ENCODE peak calls at places on chromosomes 16 and 17, in seven cellular contexts. D, K, Z, I, U, R and P are unnamed samples.
A peak's percentile ranks its signal among the peaks of the same experiment; 100 is the strongest.

GRCh38 chr17:7132511-7133094 is 18.0 kb upstream of the ASGR2 start:
- DNase-seq in Z (no peak), D (no peak), U (no peak), I (peak; percentile 40), R (no peak), K (no peak), P (no peak)

GRCh38 chr17:58336456-58337094 is 8.0 kb upstream of the TSPOAP1 start:
- DNase-seq in I (peak; percentile 49), Z (no peak), K (no peak), D (no peak), R (no peak), U (no peak), P (no peak)

GRCh38 chr17:63760771-63761539 is 12.4 kb downstream of the CCDC47 start:
- DNase-seq in D (no peak), U (no peak), Z (no peak), K (no peak), R (no peak), I (no peak), P (no peak)

GRCh38 chr16:24610421-24610765 is 71.0 kb downstream of the RBBP6 start:
- DNase-seq in U (peak; percentile 11), K (no peak), Z (peak; percentile 42), D (peak; percentile 78), I (peak; percentile 71), R (peak; percentile 28), P (peak; percentile 33)

GRCh38 chr17:76805319-76805718 is 62.9 kb upstream of the MGAT5B start:
- DNase-seq in D (no peak), I (peak; percentile 25), R (no peak), U (no peak), K (no peak), Z (no peak), P (no peak)

GRCh38 chr17:77736207-77736600 is 222.3 kb upstream of the TNRC6C start:
- DNase-seq in D (no peak), K (no peak), I (no peak), Z (peak; percentile 63), U (no peak), R (no peak), P (no peak)

GRCh38 chr17:32323784-32324590 is 18.0 kb downstream of the C17orf75 start:
- DNase-seq in R (no peak), U (no peak), Z (no peak), D (no peak), I (no peak), K (peak; percentile 43), P (no peak)

GRCh38 chr17:54795046-54795445 is 105.6 kb upstream of the TOM1L1 start:
- DNase-seq in I (no peak), R (no peak), K (no peak), Z (no peak), D (no peak), U (no peak), P (no peak)

GRCh38 chr17:58577696-58578095 is 63.3 kb upstream of the MTMR4 start:
- DNase-seq in K (peak; percentile 16), D (no peak), I (peak; percentile 79), Z (peak; percentile 26), R (peak; percentile 61), U (peak; percentile 60), P (peak; percentile 47)

GRCh38 chr17:63834431-63835166 is 7.1 kb upstream of the FTSJ3 start:
- DNase-seq in K (no peak), Z (no peak), D (no peak), I (peak; percentile 85), U (peak; percentile 33), R (peak; percentile 80), P (no peak)

GRCh38 chr16:26649646-26650045 is 417.1 kb upstream of the C16orf82 start:
- DNase-seq in K (no peak), D (no peak), Z (no peak), R (no peak), U (no peak), I (no peak), P (no peak)

GRCh38 chr17:4708436-4708835 is 2.0 kb upstream of the ARRB2 start:
- DNase-seq in Z (no peak), D (no peak), K (no peak), I (no peak), U (no peak), R (peak; percentile 81), P (no peak)

GRCh38 chr17:56594528-56595418 is 1.3 kb downstream of the NOG start:
- DNase-seq in Z (no peak), U (no peak), R (no peak), D (peak; percentile 76), I (no peak), K (no peak), P (no peak)

GRCh38 chr16:53704445-53704813 is 473 bp downstream of the FTO start:
- DNase-seq in Z (no peak), K (no peak), U (no peak), I (no peak), D (no peak), R (no peak), P (no peak)

GRCh38 chr17:80270104-80270503 is 9.5 kb downstream of the RNF213 start:
- DNase-seq in K (no peak), Z (no peak), U (no peak), D (no peak), R (no peak), I (no peak), P (no peak)

GRCh38 chr17:64385187-64386083 is 5.2 kb downstream of the PECAM1 start:
- DNase-seq in Z (peak; percentile 52), K (no peak), D (no peak), U (peak; percentile 69), I (peak; percentile 83), R (peak; percentile 82), P (peak; percentile 97)

GRCh38 chr17:76265624-76266243 is 586 bp downstream of the UBALD2 start:
- DNase-seq in Z (peak; percentile 50), R (peak; percentile 69), D (peak; percentile 92), I (peak; percentile 68), U (no peak), K (peak; percentile 72), P (peak; percentile 74)

GRCh38 chr17:46270032-46270431 is 24.9 kb upstream of the LRRC37A start:
- DNase-seq in U (no peak), I (no peak), K (peak; percentile 11), Z (no peak), D (no peak), R (no peak), P (no peak)

DNA sequence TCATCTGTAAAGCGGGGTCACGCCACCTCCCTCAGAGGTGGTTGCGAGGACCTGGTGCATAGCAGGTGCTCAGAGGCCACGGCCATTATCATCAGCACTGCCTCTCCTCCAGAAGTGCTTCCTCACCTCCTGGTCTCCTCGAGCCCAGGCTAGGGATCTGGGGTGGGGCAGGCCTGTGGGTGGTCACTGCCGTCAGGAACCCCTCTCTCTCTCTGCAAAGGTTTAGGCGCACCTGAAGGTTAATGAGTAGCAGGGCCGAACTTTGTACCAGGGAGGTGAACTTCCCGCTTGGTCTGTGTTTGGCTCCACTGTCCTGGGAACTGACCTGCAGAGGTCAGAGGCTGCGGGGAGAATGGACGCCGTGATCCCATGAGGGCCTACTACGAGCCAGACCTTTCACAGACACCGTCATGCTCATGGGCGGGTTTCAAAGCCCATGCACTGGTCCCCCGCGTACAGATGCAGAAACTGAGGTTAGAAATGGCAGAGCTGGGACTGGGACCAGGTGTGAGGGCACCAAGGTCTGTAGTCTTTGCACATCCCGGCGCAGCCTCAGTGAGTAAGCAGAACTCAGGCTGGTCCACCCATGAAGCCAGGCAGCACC is 13.8 kb downstream of the JUP start:
- DNase-seq in Z (no peak), D (peak; percentile 38), I (no peak), K (no peak), R (no peak), U (no peak), P (no peak)
- H3K4me3 ChIP-seq in Z (no peak overlapping the region), D (no peak overlapping the region), I (no peak overlapping the region), K (no peak overlapping the region), R (no peak overlapping the region), U (no peak overlapping the region), P (no peak overlapping the region)

GRCh38 chr17:65910836-65911235 is 281.1 kb downstream of the CEP112 start:
- DNase-seq in I (no peak), K (no peak), U (no peak), D (no peak), R (no peak), Z (no peak), P (no peak)

GRCh38 chr17:65916425-65916824 is 275.5 kb downstream of the CEP112 start:
- DNase-seq in I (no peak), Z (no peak), K (no peak), D (no peak), U (no peak), R (no peak), P (no peak)

GRCh38 chr17:65918450-65918849 is 273.5 kb downstream of the CEP112 start:
- DNase-seq in D (no peak), R (no peak), I (peak; percentile 27), Z (no peak), K (no peak), U (no peak), P (no peak)

GRCh38 chr17:65917560-65917959 is 274.4 kb downstream of the CEP112 start:
- DNase-seq in I (no peak), Z (no peak), U (no peak), D (no peak), K (peak; percentile 32), R (no peak), P (no peak)

GRCh38 chr17:65914784-65915342 is 277.1 kb downstream of the CEP112 start:
- DNase-seq in K (no peak), R (no peak), D (no peak), U (no peak), I (no peak), Z (no peak), P (no peak)
- TF ChIP-seq CTCF in K (no peak), R (no peak), D (no peak), U (no peak), I (no peak), Z (no peak), P (no peak)

DNA sequence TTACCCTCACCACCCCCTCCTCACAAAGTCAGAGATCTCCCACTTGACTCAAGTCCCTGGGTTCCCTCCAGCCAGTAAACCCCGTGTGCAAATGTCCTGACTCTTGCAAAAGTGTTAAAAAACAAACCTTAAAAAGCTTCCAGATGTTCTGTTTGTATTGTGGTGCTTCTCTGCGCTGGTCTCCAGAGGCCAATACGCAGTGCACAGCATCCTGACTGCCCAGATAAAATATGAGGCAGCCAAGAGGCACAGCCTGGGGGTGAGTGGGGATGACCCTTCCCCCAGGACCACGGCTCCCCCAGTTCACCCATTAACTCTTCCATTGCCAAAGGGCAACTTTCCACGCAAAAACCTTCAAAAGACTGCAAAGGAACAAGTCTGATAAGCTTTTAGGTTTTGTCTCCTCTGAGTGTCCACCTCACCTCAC is 291.8 kb downstream of the SOX9 start:
- DNase-seq in U (no peak), Z (no peak), R (peak; percentile 19), I (no peak), K (no peak), D (no peak), P (no peak)
- H3K27ac ChIP-seq in U (no peak overlapping the region), Z (no peak overlapping the region), R (no peak overlapping the region), I (no peak overlapping the region), K (no peak overlapping the region), D (no peak overlapping the region), P (no peak overlapping the region)

GRCh38 chr16:400061-400540 is 1.6 kb upstream of the DECR2 start:
- DNase-seq in D (no peak), I (no peak), Z (peak; percentile 20), K (peak; percentile 38), R (no peak), U (no peak), P (no peak)
- H3K4me3 ChIP-seq in D (no peak overlapping the region), I (no peak overlapping the region), Z (no peak overlapping the region), K (no peak overlapping the region), R (no peak overlapping the region), U (no peak overlapping the region), P (no peak overlapping the region)